ENCODE peak calls at places on chromosomes 1 and 21, in five cellular contexts. A is HepG2, V is endothelial cell of umbilical vein, I is HCT116, C is H1. N is an unnamed sample.

GRCh38 chr1:183689770-183690204 is 36.7 kb upstream of the APOBEC4 start:
- DNase-seq in A (no peak), V (no peak), I (no peak), C (no peak), N (no peak)

GRCh38 chr1:221983444-221983843 is 241.6 kb upstream of the DUSP10 start:
- DNase-seq in A (no peak), V (no peak), I (no peak), C (no peak), N (no peak)

GRCh38 chr21:24895885-24896734 is 711.2 kb downstream of the MRPL39 start:
- DNase-seq in A (no peak), V (no peak), I (no peak), C (peak; percentile 48), N (peak; percentile 66)

GRCh38 chr1:36836196-36836883 is 198.0 kb downstream of the GRIK3 start:
- DNase-seq in A (no peak), V (no peak), I (no peak), C (no peak), N (no peak)

GRCh38 chr1:203860396-203860951 is 925 bp upstream of the SNRPE start:
- DNase-seq in A (peak; percentile 49), V (peak; percentile 25), I (no peak), C (peak; percentile 54), N (peak; percentile 46)

GRCh38 chr21:39004776-39005605 is 178.3 kb downstream of the PSMG1 start:
- DNase-seq in A (no peak), V (peak; percentile 84), I (no peak), C (no peak), N (no peak)

GRCh38 chr1:238239343-238239742 is 348.6 kb upstream of the ZP4 start:
- DNase-seq in A (no peak), V (no peak), I (no peak), C (no peak), N (no peak)

GRCh38 chr1:246155923-246156322 is 351.2 kb downstream of the SMYD3 start:
- DNase-seq in A (no peak), V (peak; percentile 40), I (no peak), C (no peak), N (no peak)

GRCh38 chr21:46189213-46189958 is 5.1 kb upstream of the SPATC1L start:
- DNase-seq in A (no peak), V (peak; percentile 14), I (no peak), C (no peak), N (no peak)

GRCh38 chr1:192763243-192763642 is 45.6 kb upstream of the RGS2 start:
- DNase-seq in A (no peak), V (no peak), I (no peak), C (no peak), N (no peak)

GRCh38 chr1:72442251-72442650 is 159.9 kb upstream of the NEGR1 start:
- DNase-seq in A (no peak), V (no peak), I (no peak), C (no peak), N (no peak)

GRCh38 chr1:151108331-151108730 is 37.8 kb downstream of the GABPB2 start:
- DNase-seq in A (peak; percentile 61), V (no peak), I (no peak), C (no peak), N (no peak)

GRCh38 chr1:222926566-222926965 is 111.7 kb downstream of the DISP1 start:
- DNase-seq in A (no peak), V (no peak), I (no peak), C (no peak), N (no peak)

GRCh38 chr1:14259191-14259757 is 339.2 kb upstream of the KAZN start:
- DNase-seq in A (no peak), V (no peak), I (no peak), C (no peak), N (no peak)

GRCh38 chr1:44239337-44239960 is 26.2 kb downstream of the DMAP1 start:
- DNase-seq in A (peak; percentile 48), V (no peak), I (no peak), C (peak; percentile 63), N (peak; percentile 61)

GRCh38 chr1:156801409-156802121 is 15.1 kb downstream of the SH2D2A start:
- DNase-seq in A (no peak), V (no peak), I (no peak), C (no peak), N (no peak)

GRCh38 chr1:215878128-215878527 is 311.0 kb downstream of the KCTD3 start:
- DNase-seq in A (no peak), V (no peak), I (no peak), C (no peak), N (no peak)

GRCh38 chr1:202479630-202480029 is 131.1 kb downstream of the PPP1R12B start:
- DNase-seq in A (no peak), V (no peak), I (no peak), C (no peak), N (no peak)

GRCh38 chr1:3242408-3243270 is 173.6 kb downstream of the PRDM16 start:
- DNase-seq in A (no peak), V (no peak), I (no peak), C (no peak), N (no peak)

GRCh38 chr1:89407355-89407754 is 43.5 kb downstream of the GBP6 start:
- DNase-seq in A (no peak), V (no peak), I (no peak), C (no peak), N (no peak)

GRCh38 chr1:17158961-17159360 is 39.7 kb upstream of the PADI2 start:
- DNase-seq in A (no peak), V (no peak), I (no peak), C (no peak), N (no peak)

GRCh38 chr1:181396171-181396670 is 87.1 kb upstream of the CACNA1E start:
- DNase-seq in A (no peak), V (no peak), I (no peak), C (no peak), N (no peak)

GRCh38 chr1:25795227-25795626 is 4.8 kb upstream of the SELENON start:
- DNase-seq in A (no peak), V (no peak), I (no peak), C (no peak), N (no peak)

GRCh38 chr1:25796807-25797458 is 3.1 kb upstream of the SELENON start:
- DNase-seq in A (peak; percentile 59), V (peak; percentile 73), I (peak; percentile 67), C (peak; percentile 98), N (peak; percentile 95)

GRCh38 chr1:25794325-25794724 is 5.7 kb upstream of the SELENON start:
- DNase-seq in A (no peak), V (no peak), I (no peak), C (no peak), N (no peak)

GRCh38 chr1:25797939-25798338 is 2.1 kb upstream of the SELENON start:
- DNase-seq in A (peak; percentile 13), V (no peak), I (no peak), C (peak; percentile 84), N (peak; percentile 83)

GRCh38 chr1:25795955-25796806 is 3.8 kb upstream of the SELENON start:
- DNase-seq in A (no peak), V (no peak), I (no peak), C (no peak), N (no peak)
- TF ChIP-seq EZH2 in A (no peak), V (no peak), I (no peak), C (no peak), N (no peak)

GRCh38 chr21:42235593-42235992 is 16.7 kb downstream of the ABCG1 start:
- DNase-seq in A (no peak), V (peak; percentile 19), I (no peak), C (no peak), N (no peak)

GRCh38 chr21:42236014-42236413 is 17.1 kb downstream of the ABCG1 start:
- DNase-seq in A (no peak), V (no peak), I (no peak), C (no peak), N (no peak)

GRCh38 chr21:42233067-42233981 is 14.4 kb downstream of the ABCG1 start:
- DNase-seq in A (peak; percentile 30), V (peak; percentile 86), I (no peak), C (no peak), N (peak; percentile 49)

GRCh38 chr21:42234026-42234425 is 15.1 kb downstream of the ABCG1 start:
- DNase-seq in A (no peak), V (no peak), I (no peak), C (no peak), N (peak; percentile 48)

GRCh38 chr21:42234464-42235241 is 15.7 kb downstream of the ABCG1 start:
- DNase-seq in A (peak; percentile 4), V (peak; percentile 52), I (no peak), C (peak; percentile 81), N (peak; percentile 86)
- TF ChIP-seq POLR2AphosphoS5 in A (no peak), V (no peak), I (peak; percentile 26), C (no peak), N (no peak)

DNA sequence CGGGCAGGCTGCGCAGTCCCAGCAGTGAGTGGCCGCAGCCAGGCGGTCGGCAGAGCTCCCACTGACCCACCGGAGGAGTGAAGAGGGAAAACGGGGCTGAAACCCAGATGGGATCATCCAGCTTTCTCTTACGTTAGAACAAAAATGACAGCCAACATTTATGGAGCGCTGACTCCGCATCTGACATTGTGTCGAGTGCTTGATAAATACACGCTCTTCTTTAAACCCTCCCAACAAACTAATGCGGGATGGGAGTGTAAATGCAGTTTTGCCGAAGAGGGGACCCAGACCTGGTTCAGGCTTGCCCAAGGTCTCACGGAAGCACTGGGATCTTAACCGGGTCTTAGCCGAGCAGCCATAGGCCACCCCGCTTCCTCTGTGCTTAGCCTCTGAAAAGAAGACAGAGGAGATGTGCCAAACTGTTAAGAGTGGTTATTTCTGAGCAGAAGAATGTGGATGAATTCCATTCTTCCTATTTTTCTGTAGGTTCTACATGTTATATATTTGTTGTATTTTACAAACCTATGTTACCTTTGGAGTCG is 3.5 kb downstream of the GRHL3 start:
- DNase-seq in A (no peak), V (peak; percentile 6), I (no peak), C (peak; percentile 53), N (no peak)
- TF ChIP-seq EZH2 in A (no peak), V (peak; percentile 94), I (no peak), C (no peak), N (no peak)

GRCh38 chr1:109493805-109494539 is at the start of gene CYB561D1:
- DNase-seq in A (peak; percentile 74), V (peak; percentile 91), I (peak; percentile 53), C (peak; percentile 96), N (peak; percentile 89)
- TF ChIP-seq POLR2AphosphoS5 in A (peak; percentile 71), V (peak; percentile 78), I (peak; percentile 84), C (peak; percentile 32), N (peak; percentile 67)

GRCh38 chr1:86362807-86363206 is 33.3 kb downstream of the ODF2L start:
- DNase-seq in A (no peak), V (no peak), I (no peak), C (no peak), N (peak; percentile 16)
- TF ChIP-seq EZH2 in A (no peak), V (no peak), I (no peak), C (no peak), N (no peak)

GRCh38 chr1:6099787-6100765 is 54.4 kb downstream of the KCNAB2 start:
- DNase-seq in A (no peak), V (no peak), I (no peak), C (no peak), N (no peak)
- TF ChIP-seq POLR2AphosphoS5 in A (no peak), V (no peak), I (no peak), C (no peak), N (no peak)

GRCh38 chr1:178724734-178725602 is at the start of gene RALGPS2:
- DNase-seq in A (peak; percentile 58), V (peak; percentile 84), I (no peak), C (peak; percentile 79), N (peak; percentile 84)
- TF ChIP-seq EZH2 in A (no peak), V (no peak), I (no peak), C (peak; percentile 31), N (no peak)

GRCh38 chr1:110346690-110347089 is 7.5 kb downstream of the RBM15 start:
- DNase-seq in A (no peak), V (no peak), I (no peak), C (no peak), N (peak; percentile 34)
- TF ChIP-seq POLR2AphosphoS5 in A (no peak), V (no peak), I (no peak), C (no peak), N (no peak)

N was measured in GM23338.